ENCODE peak calls at places on chromosomes 6 and 20, in five cellular contexts. M, K, J, Y and N are unnamed samples.

GRCh38 chr6:32255212-32256153 is 31.6 kb upstream of the NOTCH4 start:
- DNase-seq in M (peak), K (peak), J (peak), Y (peak), N (peak)

GRCh38 chr6:124997196-124997875 is 35.1 kb downstream of the RNF217 start:
- DNase-seq in M (no peak), K (no peak), J (no peak), Y (no peak), N (no peak)

GRCh38 chr6:118372413-118372812 is 175.7 kb upstream of the PLN start:
- DNase-seq in M (peak), K (no peak), J (no peak), Y (no peak), N (no peak)

GRCh38 chr6:5214570-5215052 is 46.1 kb downstream of the LYRM4 start:
- DNase-seq in M (peak), K (peak), J (peak), Y (peak), N (peak)

GRCh38 chr6:6199678-6200077 is 120.8 kb downstream of the F13A1 start:
- DNase-seq in M (no peak), K (no peak), J (no peak), Y (no peak), N (no peak)

GRCh38 chr6:32895006-32895345 is 41.0 kb downstream of the PSMB9 start:
- DNase-seq in M (no peak), K (no peak), J (no peak), Y (no peak), N (no peak)

GRCh38 chr6:138509371-138509770 is 10.1 kb upstream of the NHSL1 start:
- DNase-seq in M (peak), K (no peak), J (peak), Y (no peak), N (peak)

GRCh38 chr6:36249010-36249409 is 20.9 kb upstream of the PNPLA1 start:
- DNase-seq in M (peak), K (no peak), J (no peak), Y (no peak), N (no peak)

GRCh38 chr20:35643045-35643444 is 21.7 kb downstream of the CPNE1 start:
- DNase-seq in M (no peak), K (no peak), J (no peak), Y (no peak), N (no peak)

GRCh38 chr6:33007831-33008395 is 1.5 kb downstream of the HLA-DOA start:
- DNase-seq in M (no peak), K (no peak), J (no peak), Y (no peak), N (no peak)